ENCODE peak calls at places on chromosomes 6 and 20, in four cellular contexts. One of them, this sample, is unnamed.

GRCh38 chr6:75188221-75188620 is 17.6 kb downstream of the COL12A1 start:
- DNase-seq in HEK293T: no peak
- DNase-seq in endothelial cell of umbilical vein: no peak
- DNase-seq in epithelial cell of esophagus: peak; percentile 94
- DNase-seq in this sample: no peak

GRCh38 chr6:155829646-155830045 is 374.0 kb upstream of the NOX3 start:
- DNase-seq in HEK293T: no peak
- DNase-seq in epithelial cell of esophagus: peak; percentile 52
- DNase-seq in endothelial cell of umbilical vein: no peak
- DNase-seq in this sample: no peak

GRCh38 chr6:52160468-52161104 is 25.6 kb upstream of the IL17A start:
- DNase-seq in HEK293T: no peak
- DNase-seq in endothelial cell of umbilical vein: no peak
- DNase-seq in epithelial cell of esophagus: no peak
- DNase-seq in this sample: no peak

GRCh38 chr6:152167639-152168603 is 360.4 kb downstream of the ESR1 start:
- DNase-seq in endothelial cell of umbilical vein: no peak
- DNase-seq in epithelial cell of esophagus: no peak
- DNase-seq in HEK293T: no peak
- DNase-seq in this sample: no peak

GRCh38 chr20:2984956-2985661 is 58.3 kb upstream of the GNRH2 start:
- DNase-seq in epithelial cell of esophagus: peak; percentile 82
- DNase-seq in endothelial cell of umbilical vein: peak; percentile 8
- DNase-seq in HEK293T: no peak
- DNase-seq in this sample: peak; percentile 11

GRCh38 chr20:2403291-2404052 is 22.8 kb downstream of the TGM6 start:
- DNase-seq in endothelial cell of umbilical vein: no peak
- DNase-seq in HEK293T: no peak
- DNase-seq in epithelial cell of esophagus: no peak
- DNase-seq in this sample: no peak

GRCh38 chr6:80468398-80468797 is 361.9 kb downstream of the BCKDHB start:
- DNase-seq in endothelial cell of umbilical vein: peak; percentile 53
- DNase-seq in HEK293T: no peak
- DNase-seq in epithelial cell of esophagus: no peak
- DNase-seq in this sample: no peak

GRCh38 chr6:13539572-13539971 is 34.8 kb upstream of the SIRT5 start:
- DNase-seq in epithelial cell of esophagus: no peak
- DNase-seq in HEK293T: no peak
- DNase-seq in endothelial cell of umbilical vein: no peak
- DNase-seq in this sample: no peak

GRCh38 chr6:1729133-1729751 is 119.5 kb downstream of the FOXC1 start:
- DNase-seq in endothelial cell of umbilical vein: peak; percentile 77
- DNase-seq in epithelial cell of esophagus: peak; percentile 96
- DNase-seq in HEK293T: no peak
- DNase-seq in this sample: no peak